ENCODE peak calls at places on chromosomes 5 and 9, in four cellular contexts. One of them, this sample, is unnamed.
A peak's percentile ranks its signal among the peaks of the same experiment; 100 is the strongest.

GRCh38 chr5:74477082-74477453 is 163.5 kb downstream of the ENC1 start:
- DNase-seq in HepG2: no peak
- DNase-seq in K562: no peak
- DNase-seq in GM12891: no peak
- DNase-seq in this sample: no peak

GRCh38 chr9:34102796-34103195 is 23.7 kb downstream of the DCAF12 start:
- DNase-seq in HepG2: no peak
- DNase-seq in K562: no peak
- DNase-seq in GM12891: no peak
- DNase-seq in this sample: no peak

GRCh38 chr9:123548749-123549545 is 192.9 kb downstream of the CRB2 start:
- DNase-seq in HepG2: no peak
- DNase-seq in K562: peak; percentile 54
- DNase-seq in GM12891: no peak
- DNase-seq in this sample: no peak

GRCh38 chr9:21576331-21577189 is 94.4 kb upstream of the IFNE start:
- DNase-seq in HepG2: peak; percentile 12
- DNase-seq in K562: no peak
- DNase-seq in GM12891: no peak
- DNase-seq in this sample: no peak

GRCh38 chr5:171700331-171700935 is 85.2 kb upstream of the SMIM23 start:
- DNase-seq in HepG2: no peak
- DNase-seq in K562: no peak
- DNase-seq in GM12891: no peak
- DNase-seq in this sample: no peak

GRCh38 chr5:34035732-34036131 is 7.3 kb downstream of the C1QTNF3 start:
- DNase-seq in HepG2: peak; percentile 66
- DNase-seq in K562: no peak
- DNase-seq in GM12891: no peak
- DNase-seq in this sample: no peak

GRCh38 chr5:91049800-91050199 is 333.3 kb downstream of the ARRDC3 start:
- DNase-seq in HepG2: no peak
- DNase-seq in K562: no peak
- DNase-seq in GM12891: no peak
- DNase-seq in this sample: no peak

GRCh38 chr5:138870611-138871010 is 4.5 kb downstream of the LRRTM2 start:
- DNase-seq in HepG2: no peak
- DNase-seq in K562: no peak
- DNase-seq in GM12891: no peak
- DNase-seq in this sample: no peak

GRCh38 chr5:123297198-123297831 is 125.9 kb downstream of the CEP120 start:
- DNase-seq in HepG2: no peak
- DNase-seq in K562: no peak
- DNase-seq in GM12891: no peak
- DNase-seq in this sample: no peak

GRCh38 chr5:173823721-173824567 is 64.2 kb upstream of the CPEB4 start:
- DNase-seq in HepG2: peak; percentile 98
- DNase-seq in K562: no peak
- DNase-seq in GM12891: no peak
- DNase-seq in this sample: no peak

GRCh38 chr5:68240771-68241170 is 25.2 kb downstream of the PIK3R1 start:
- DNase-seq in HepG2: no peak
- DNase-seq in K562: no peak
- DNase-seq in GM12891: no peak
- DNase-seq in this sample: no peak

GRCh38 chr5:108094808-108095207 is 287.1 kb downstream of the FBXL17 start:
- DNase-seq in HepG2: no peak
- DNase-seq in K562: no peak
- DNase-seq in GM12891: no peak
- DNase-seq in this sample: no peak

GRCh38 chr9:28289732-28290131 is 716.5 kb upstream of the C9orf72 start:
- DNase-seq in HepG2: no peak
- DNase-seq in K562: no peak
- DNase-seq in GM12891: no peak
- DNase-seq in this sample: no peak

GRCh38 chr9:114154597-114155102 is 687 bp upstream of the COL27A1 start:
- DNase-seq in HepG2: no peak
- DNase-seq in K562: no peak
- DNase-seq in GM12891: no peak
- DNase-seq in this sample: no peak

GRCh38 chr5:145362261-145362660 is 472.9 kb downstream of the PRELID2 start:
- DNase-seq in HepG2: no peak
- DNase-seq in K562: no peak
- DNase-seq in GM12891: no peak
- DNase-seq in this sample: no peak

GRCh38 chr5:174483411-174483810 is 241.0 kb upstream of the MSX2 start:
- DNase-seq in HepG2: no peak
- DNase-seq in K562: no peak
- DNase-seq in GM12891: no peak
- DNase-seq in this sample: no peak

GRCh38 chr9:85941966-85942912 is 1.3 kb downstream of the NAA35 start:
- DNase-seq in HepG2: no peak
- DNase-seq in K562: no peak
- DNase-seq in GM12891: no peak
- DNase-seq in this sample: no peak

GRCh38 chr9:34575775-34576592 is 13.5 kb downstream of the CNTFR start:
- DNase-seq in HepG2: no peak
- DNase-seq in K562: no peak
- DNase-seq in GM12891: no peak
- DNase-seq in this sample: no peak

GRCh38 chr9:96440671-96441199 is 9.2 kb upstream of the HABP4 start:
- DNase-seq in HepG2: no peak
- DNase-seq in K562: no peak
- DNase-seq in GM12891: no peak
- DNase-seq in this sample: no peak

GRCh38 chr5:145245354-145245753 is 589.8 kb downstream of the PRELID2 start:
- DNase-seq in HepG2: no peak
- DNase-seq in K562: no peak
- DNase-seq in GM12891: no peak
- DNase-seq in this sample: no peak

GRCh38 chr5:139740138-139740992 is 55.2 kb upstream of the PSD2 start:
- DNase-seq in HepG2: no peak
- DNase-seq in K562: no peak
- DNase-seq in GM12891: peak; percentile 52
- DNase-seq in this sample: no peak

GRCh38 chr5:96619946-96620345 is 42.2 kb upstream of the CAST start:
- DNase-seq in HepG2: no peak
- DNase-seq in K562: no peak
- DNase-seq in GM12891: no peak
- DNase-seq in this sample: no peak

GRCh38 chr5:74833537-74834266 is 32.5 kb downstream of the FAM169A start:
- DNase-seq in HepG2: peak; percentile 89
- DNase-seq in K562: no peak
- DNase-seq in GM12891: no peak
- DNase-seq in this sample: no peak

GRCh38 chr9:98818764-98819163 is 11.3 kb downstream of the GALNT12 start:
- DNase-seq in HepG2: no peak
- DNase-seq in K562: no peak
- DNase-seq in GM12891: no peak
- DNase-seq in this sample: no peak

GRCh38 chr5:127894461-127894860 is 189.1 kb upstream of the SLC12A2 start:
- DNase-seq in HepG2: no peak
- DNase-seq in K562: no peak
- DNase-seq in GM12891: no peak
- DNase-seq in this sample: no peak

GRCh38 chr5:79759436-79759835 is 69.8 kb downstream of the CMYA5 start:
- DNase-seq in HepG2: no peak
- DNase-seq in K562: no peak
- DNase-seq in GM12891: no peak
- DNase-seq in this sample: no peak
- TF ChIP-seq TAF1 in HepG2: no peak
- TF ChIP-seq TAF1 in K562: no peak
- TF ChIP-seq TAF1 in GM12891: no peak
- TF ChIP-seq TAF1 in this sample: no peak

DNA sequence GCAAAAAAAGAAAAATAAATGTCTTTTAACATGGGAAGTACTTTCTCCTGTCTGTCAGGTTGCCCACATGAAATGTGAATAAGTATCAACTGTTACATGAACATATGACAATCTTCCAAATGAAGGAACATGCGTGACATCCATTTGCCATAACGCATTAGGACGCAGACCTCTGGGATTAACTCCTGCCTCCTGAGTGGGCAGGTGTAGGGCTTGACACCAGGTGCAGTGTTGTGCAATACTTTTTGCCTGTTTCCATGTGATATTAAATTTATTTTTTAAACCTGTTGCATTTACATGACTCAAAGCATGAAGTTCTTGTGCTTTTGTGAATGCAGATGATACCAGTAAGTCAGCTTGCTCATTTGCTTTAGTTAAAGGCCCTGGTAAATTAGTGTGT is 8.7 kb upstream of the TMEM141 start:
- DNase-seq in HepG2: no peak
- DNase-seq in K562: no peak
- DNase-seq in GM12891: no peak
- DNase-seq in this sample: no peak
- TF ChIP-seq TAF1 in HepG2: no peak
- TF ChIP-seq TAF1 in K562: no peak
- TF ChIP-seq TAF1 in GM12891: no peak
- TF ChIP-seq TAF1 in this sample: no peak

GRCh38 chr5:177260961-177261360 is 42.6 kb downstream of the RAB24 start:
- DNase-seq in HepG2: no peak
- DNase-seq in K562: no peak
- DNase-seq in GM12891: no peak
- DNase-seq in this sample: no peak

GRCh38 chr5:177253252-177253651 is 50.3 kb downstream of the RAB24 start:
- DNase-seq in HepG2: no peak
- DNase-seq in K562: no peak
- DNase-seq in GM12891: no peak
- DNase-seq in this sample: no peak

GRCh38 chr5:177261510-177261909 is 42.0 kb downstream of the RAB24 start:
- DNase-seq in HepG2: no peak
- DNase-seq in K562: no peak
- DNase-seq in GM12891: no peak
- DNase-seq in this sample: no peak

DNA sequence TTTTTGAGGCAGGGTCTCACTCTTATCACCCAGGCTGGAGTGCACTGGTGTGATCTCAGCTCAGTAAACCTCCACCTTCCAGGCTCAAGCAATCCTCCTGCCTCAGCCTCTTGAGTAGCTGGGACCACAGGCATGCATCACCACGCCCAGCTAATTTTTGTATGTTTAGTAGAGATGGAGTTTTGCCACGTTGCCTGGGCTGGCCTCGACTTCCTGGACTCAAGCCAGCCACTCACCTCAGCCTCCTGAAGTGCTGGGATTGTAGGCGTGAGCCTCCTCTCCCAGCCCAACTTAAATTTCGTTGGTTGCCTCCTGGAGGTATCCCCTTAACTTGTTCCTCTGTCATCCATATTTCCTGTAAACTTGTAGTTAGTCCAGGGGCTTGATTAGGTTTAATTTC is 47.2 kb downstream of the RAB24 start:
- DNase-seq in HepG2: no peak
- DNase-seq in K562: no peak
- DNase-seq in GM12891: no peak
- DNase-seq in this sample: no peak
- TF ChIP-seq TAF1 in HepG2: no peak
- TF ChIP-seq TAF1 in K562: no peak
- TF ChIP-seq TAF1 in GM12891: no peak
- TF ChIP-seq TAF1 in this sample: no peak

DNA sequence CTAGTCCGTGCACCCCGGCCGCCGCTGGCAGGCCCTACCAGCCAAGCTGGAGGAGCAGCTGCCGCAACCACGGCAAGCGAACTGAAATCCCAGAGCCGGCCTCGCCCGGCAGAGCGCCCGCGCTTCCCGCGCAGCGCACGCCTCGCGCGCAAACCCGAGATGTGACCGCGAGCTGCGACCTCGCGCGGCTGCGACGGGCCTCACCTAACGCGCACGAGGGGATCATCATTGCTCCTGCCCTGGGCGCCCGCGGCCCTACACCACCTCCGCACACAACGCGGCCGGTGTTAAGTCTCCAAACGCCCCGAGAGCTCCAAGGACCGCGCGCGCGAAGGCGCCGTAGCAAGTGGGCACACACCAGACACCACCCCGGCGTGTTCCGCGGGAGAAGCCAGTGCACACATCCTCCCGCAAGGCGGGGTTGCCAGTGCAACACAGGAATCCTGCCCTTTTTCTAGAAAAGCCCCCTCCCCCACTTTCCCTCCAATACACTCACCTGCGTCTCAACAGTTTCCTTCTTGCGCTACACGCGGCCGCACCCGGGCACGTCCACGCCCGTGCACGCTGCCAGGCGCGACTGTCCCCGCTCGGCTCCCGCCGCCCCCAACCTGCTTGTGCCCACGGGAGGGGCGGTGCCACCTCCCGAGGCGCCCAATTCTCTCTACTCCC is 5.2 kb downstream of the ELAVL2 start:
- DNase-seq in HepG2: no peak
- DNase-seq in K562: no peak
- DNase-seq in GM12891: no peak
- DNase-seq in this sample: peak; percentile 80
- TF ChIP-seq TAF1 in HepG2: no peak
- TF ChIP-seq TAF1 in K562: no peak
- TF ChIP-seq TAF1 in GM12891: no peak
- TF ChIP-seq TAF1 in this sample: peak; percentile 52

DNA sequence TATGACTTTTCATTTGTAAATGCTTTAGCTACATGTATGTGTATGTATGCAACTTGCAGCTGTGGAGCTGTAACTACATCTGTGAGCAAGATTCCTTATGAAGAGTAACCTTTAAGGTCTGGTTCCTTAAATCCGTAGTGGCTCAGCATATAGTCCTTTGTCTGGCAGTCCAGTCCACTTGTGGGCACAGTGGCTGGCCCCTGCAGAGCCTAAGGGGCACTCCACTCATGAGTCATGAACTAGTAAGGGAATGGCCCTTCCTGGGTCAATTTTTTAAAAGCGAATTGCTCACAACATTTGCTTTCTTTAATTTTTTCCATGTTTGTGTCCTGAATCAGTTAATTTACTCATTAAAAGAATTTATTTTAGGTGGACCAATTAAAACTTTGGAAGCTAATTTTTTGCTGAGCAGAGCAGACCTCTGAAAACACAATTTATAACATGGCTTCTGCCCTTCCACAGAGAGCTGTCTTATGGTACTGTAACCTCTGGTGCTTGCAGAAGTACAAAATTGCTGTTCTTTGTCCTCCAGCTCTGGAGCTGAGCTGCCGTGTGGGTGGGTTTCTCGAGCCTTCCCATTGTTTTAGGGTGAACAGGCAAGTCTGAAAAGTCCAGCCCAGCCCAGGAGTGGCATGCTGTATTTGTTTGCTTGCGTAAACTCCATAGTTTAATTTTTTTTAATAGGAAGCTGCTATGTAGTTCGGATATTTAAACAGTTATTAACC is 110.1 kb downstream of the MVB12B start:
- DNase-seq in HepG2: no peak
- DNase-seq in K562: no peak
- DNase-seq in GM12891: no peak
- DNase-seq in this sample: no peak
- TF ChIP-seq TAF1 in HepG2: no peak
- TF ChIP-seq TAF1 in K562: no peak
- TF ChIP-seq TAF1 in GM12891: no peak
- TF ChIP-seq TAF1 in this sample: no peak